ENCODE peak calls at places on chromosomes 12 and 14, in four cellular contexts. E is neural progenitor cell, B is astrocyte of the spinal cord, O is lower leg skin. V is an unnamed sample.
A peak's percentile ranks its signal among the peaks of the same experiment; 100 is the strongest.

GRCh38 chr14:81509838-81510452 is 23.7 kb downstream of the SEL1L start:
- DNase-seq in E (no peak), O (no peak), B (no peak), V (no peak)

GRCh38 chr12:15033029-15033428 is 60.2 kb downstream of the PDE6H start:
- DNase-seq in E (no peak), O (no peak), B (no peak), V (no peak)

GRCh38 chr12:68793975-68794652 is 13.9 kb upstream of the MDM2 start:
- DNase-seq in B (no peak), O (peak; percentile 8), E (no peak), V (no peak)

GRCh38 chr12:27550653-27550975 is 26.6 kb downstream of the PPFIBP1 start:
- DNase-seq in E (no peak), B (no peak), O (no peak), V (no peak)

GRCh38 chr12:119727600-119728436 is 59.9 kb downstream of the PRKAB1 start:
- DNase-seq in E (no peak), O (no peak), B (no peak), V (no peak)

GRCh38 chr12:56216461-56216860 is 5.3 kb downstream of the RNF41 start:
- DNase-seq in E (no peak), O (no peak), B (no peak), V (no peak)

GRCh38 chr12:129819391-129819790 is 84.4 kb downstream of the TMEM132D start:
- DNase-seq in B (no peak), O (no peak), E (no peak), V (no peak)

GRCh38 chr12:11916113-11916512 is 154.6 kb upstream of the BCL2L14 start:
- DNase-seq in B (no peak), O (no peak), E (no peak), V (no peak)

GRCh38 chr12:97556201-97556824 is 93.7 kb downstream of the RMST start:
- DNase-seq in O (no peak), B (peak; percentile 88), E (peak; percentile 31), V (no peak)

GRCh38 chr14:31096255-31096654 is 70.1 kb upstream of the STRN3 start:
- DNase-seq in E (no peak), O (no peak), B (no peak), V (no peak)

GRCh38 chr14:51310453-51311074 is 70.5 kb downstream of the TMX1 start:
- DNase-seq in B (peak; percentile 69), O (no peak), E (no peak), V (no peak)

GRCh38 chr12:52005903-52006703 is 643 bp upstream of the TAMALIN start:
- DNase-seq in B (no peak), E (peak; percentile 58), O (peak; percentile 93), V (no peak)

GRCh38 chr14:24418492-24418873 is 11.0 kb downstream of the CBLN3 start:
- DNase-seq in E (no peak), O (peak; percentile 76), B (no peak), V (no peak)

GRCh38 chr12:129871991-129872969 is 31.5 kb downstream of the TMEM132D start:
- DNase-seq in O (no peak), B (no peak), E (peak; percentile 87), V (no peak)

GRCh38 chr12:94305293-94305957 is 154.2 kb downstream of the CEP83 start:
- DNase-seq in O (no peak), E (no peak), B (peak; percentile 66), V (peak; percentile 79)

GRCh38 chr12:627863-628805 is 35.1 kb downstream of the NINJ2 start:
- DNase-seq in O (no peak), E (no peak), B (no peak), V (no peak)

GRCh38 chr12:5073838-5074237 is 30.2 kb downstream of the KCNA5 start:
- DNase-seq in E (peak; percentile 57), B (no peak), O (no peak), V (peak; percentile 9)

GRCh38 chr14:21092147-21093011 is 6.1 kb downstream of the ZNF219 start:
- DNase-seq in E (peak; percentile 87), O (peak; percentile 96), B (peak; percentile 67), V (peak; percentile 94)

GRCh38 chr14:68404652-68405183 is 388.1 kb downstream of the ZFP36L1 start:
- DNase-seq in O (no peak), E (no peak), B (no peak), V (peak; percentile 19)

GRCh38 chr14:20657216-20658211 is 16.0 kb upstream of the OR6S1 start:
- DNase-seq in B (no peak), O (no peak), E (peak; percentile 59), V (peak; percentile 48)

GRCh38 chr14:59427653-59428578 is 37.3 kb downstream of the GPR135 start:
- DNase-seq in E (no peak), B (no peak), O (no peak), V (peak; percentile 11)

GRCh38 chr14:55180434-55180833 is 11.0 kb downstream of the DLGAP5 start:
- DNase-seq in E (no peak), O (no peak), B (peak; percentile 15), V (no peak)

GRCh38 chr14:68749487-68750475 is 43.1 kb downstream of the ZFP36L1 start:
- DNase-seq in E (no peak), B (no peak), O (no peak), V (no peak)

GRCh38 chr12:11486623-11487444 is 91.5 kb upstream of the PRB2 start:
- DNase-seq in B (peak; percentile 88), E (peak; percentile 93), O (peak; percentile 90), V (peak; percentile 89)

GRCh38 chr12:5865397-5865796 is 79.7 kb downstream of the ANO2 start:
- DNase-seq in O (no peak), B (no peak), E (no peak), V (no peak)

GRCh38 chr14:33711761-33712160 is 239.1 kb downstream of the EGLN3 start:
- DNase-seq in E (no peak), B (no peak), O (no peak), V (no peak)

GRCh38 chr14:61536661-61537566 is 158.4 kb upstream of the HIF1A start:
- DNase-seq in O (peak; percentile 61), E (no peak), B (no peak), V (no peak)

GRCh38 chr12:4331842-4332241 is 10.8 kb downstream of the TIGAR start:
- DNase-seq in E (no peak), B (no peak), O (no peak), V (no peak)

GRCh38 chr14:29627141-29627540 is 300.5 kb downstream of the PRKD1 start:
- DNase-seq in B (no peak), E (no peak), O (no peak), V (no peak)

GRCh38 chr12:69534389-69534822 is 50.9 kb upstream of the CCT2 start:
- DNase-seq in B (peak; percentile 99), O (no peak), E (peak; percentile 61), V (peak; percentile 71)

GRCh38 chr12:31006416-31007152 is 67.1 kb upstream of the DDX11 start:
- DNase-seq in O (peak; percentile 73), B (no peak), E (no peak), V (no peak)

GRCh38 chr14:85308531-85309300 is 221.2 kb upstream of the FLRT2 start:
- DNase-seq in E (peak; percentile 2), O (no peak), B (peak; percentile 15), V (no peak)

GRCh38 chr14:76719664-76720063 is 41.6 kb upstream of the VASH1 start:
- DNase-seq in E (no peak), B (no peak), O (peak; percentile 70), V (no peak)

GRCh38 chr12:12791756-12792346 is 6.4 kb downstream of the APOLD1 start:
- DNase-seq in O (peak; percentile 78), B (peak; percentile 62), E (no peak), V (no peak)

GRCh38 chr14:59297070-59297766 is 108.8 kb downstream of the DAAM1 start:
- DNase-seq in E (no peak), O (no peak), B (no peak), V (no peak)

DNA sequence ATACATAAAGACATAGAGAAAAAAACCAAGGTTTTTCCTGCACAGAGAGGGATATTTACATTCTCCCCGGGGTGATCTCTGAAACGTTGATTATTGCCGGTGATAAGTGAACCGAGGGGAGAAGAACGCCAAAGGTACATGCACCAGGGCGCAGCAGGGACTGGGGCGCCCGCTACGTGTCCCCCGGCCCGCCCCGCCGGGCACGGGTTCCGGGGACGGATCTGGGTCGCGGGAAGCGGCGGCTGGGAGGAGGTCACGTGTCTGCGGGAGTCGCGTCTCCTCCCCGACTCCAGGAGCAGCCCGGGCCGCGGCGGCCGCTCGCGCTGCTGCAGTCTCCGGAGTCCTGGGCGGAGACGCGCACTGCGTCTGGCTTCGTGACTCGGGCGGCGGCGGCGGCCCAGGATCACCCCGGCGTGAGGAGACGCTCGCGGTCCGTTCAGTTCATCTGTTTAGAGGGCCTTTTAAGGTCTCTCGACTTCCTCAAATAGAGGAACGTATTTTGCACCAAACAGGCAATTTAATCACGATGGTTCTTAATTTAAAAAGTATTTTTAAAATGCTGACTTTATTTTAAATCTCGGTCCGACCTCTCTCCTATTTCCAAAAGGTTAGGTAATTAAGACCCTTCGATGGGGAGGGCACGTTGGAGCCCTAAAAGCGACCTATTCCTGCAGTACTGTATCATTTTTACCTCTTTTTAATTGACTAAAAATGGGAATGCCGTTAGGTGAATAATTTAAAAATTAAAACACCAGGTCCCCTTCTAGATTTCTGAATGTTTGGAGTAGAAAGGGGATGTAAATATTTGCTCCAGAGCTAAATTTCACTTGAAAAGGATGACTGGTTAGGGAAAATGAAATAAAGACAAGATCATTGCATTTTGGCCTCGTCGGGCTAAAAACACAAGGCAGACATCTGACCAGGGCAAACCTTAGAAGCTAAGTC is 1.8 kb upstream of the BHLHE41 start:
- DNase-seq in B (peak; percentile 83), E (peak; percentile 94), O (peak; percentile 97), V (peak; percentile 47)
- TF ChIP-seq CTCF in B (peak; percentile 20), E (no peak), O (no peak), V (no peak)

GRCh38 chr14:97138801-97139200 is 341.6 kb downstream of the VRK1 start:
- DNase-seq in B (no peak), E (peak; percentile 47), O (peak; percentile 21), V (no peak)
- TF ChIP-seq CTCF in B (no peak), E (peak; percentile 53), O (no peak), V (no peak)

DNA sequence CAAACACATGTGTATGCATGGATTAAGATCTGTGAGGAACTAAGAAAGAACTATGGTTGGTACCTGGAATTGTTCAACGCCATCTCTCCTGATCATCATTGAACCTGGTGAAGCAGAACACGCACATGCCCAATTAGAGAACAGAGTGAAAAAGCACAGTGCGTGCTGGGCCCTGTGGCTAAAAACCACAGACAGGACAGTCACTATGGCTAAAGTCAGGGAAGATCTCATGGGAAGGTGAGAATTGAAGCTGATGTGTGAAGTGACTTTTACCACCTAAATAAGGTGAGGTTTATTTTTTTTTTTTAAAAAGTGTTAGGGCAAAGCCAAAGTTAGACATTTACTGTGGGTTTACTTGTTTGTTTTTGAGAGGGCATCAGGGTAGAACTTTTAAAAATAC is 215.0 kb downstream of the SLC38A4 start:
- DNase-seq in O (no peak), E (no peak), B (no peak), V (no peak)
- TF ChIP-seq CTCF in O (no peak), E (no peak), B (no peak), V (no peak)

GRCh38 chr12:38316391-38317129 is at the start of gene ALG10B:
- DNase-seq in B (peak; percentile 98), E (peak; percentile 96), O (peak; percentile 99), V (peak; percentile 93)
- TF ChIP-seq CTCF in B (peak; percentile 61), E (peak; percentile 71), O (no peak), V (peak; percentile 60)